ENCODE peak calls at places on chromosomes 4 and X, in five cellular contexts. C is GM23338; U is SK-N-SH; F is CD8-positive, alpha-beta memory T cell; G is right cardiac atrium. W is an unnamed sample. For H3K4me1, the result is how much of the 10 kb centered on the place peaks cover.

GRCh38 chrX:130098202-130098552 is 12.1 kb downstream of the ELF4 start:
- DNase-seq in C (no peak), U (no peak), F (no peak), G (no peak), W (no peak)

GRCh38 chr4:184312126-184312525 is 94.5 kb upstream of the ENPP6 start:
- DNase-seq in C (no peak), U (no peak), F (no peak), G (no peak), W (no peak)

GRCh38 chr4:106056914-106057313 is 161.6 kb downstream of the NPNT start:
- DNase-seq in C (peak), U (no peak), F (no peak), G (no peak), W (no peak)

GRCh38 chrX:56813318-56813837 is 84.3 kb downstream of the NBDY start:
- DNase-seq in C (no peak), U (no peak), F (peak), G (no peak), W (no peak)

GRCh38 chrX:26651755-26652154 is 435.8 kb downstream of the MAGEB5 start:
- DNase-seq in C (no peak), U (no peak), F (no peak), G (no peak), W (no peak)

GRCh38 chrX:49300703-49301102 is 2.7 kb upstream of the GAGE10 start:
- DNase-seq in C (no peak), U (no peak), F (no peak), G (no peak), W (no peak)

GRCh38 chr4:16464651-16465050 is 238.4 kb upstream of the TAPT1 start:
- DNase-seq in C (no peak), U (no peak), F (no peak), G (no peak), W (no peak)

GRCh38 chrX:15382809-15383208 is 1.4 kb downstream of the VEGFD start:
- DNase-seq in C (peak), U (no peak), F (no peak), G (no peak), W (no peak)

GRCh38 chr4:63085091-63085490 is 1324.2 kb downstream of the TECRL start:
- DNase-seq in C (no peak), U (no peak), F (no peak), G (no peak), W (no peak)

GRCh38 chr4:90845777-90846176 is 718.6 kb downstream of the CCSER1 start:
- DNase-seq in C (no peak), U (no peak), F (no peak), G (no peak), W (no peak)

GRCh38 chr4:6755088-6755753 is 27.3 kb upstream of the KIAA0232 start:
- DNase-seq in C (no peak), U (no peak), F (no peak), G (no peak), W (no peak)

GRCh38 chrX:84796321-84796720 is 207.4 kb upstream of the APOOL start:
- DNase-seq in C (no peak), U (no peak), F (no peak), G (no peak), W (no peak)
- H3K4me1 ChIP-seq in C (under half), U (under half), F (under half), G (under half), W (under half)

GRCh38 chrX:30593435-30594200 is 16.1 kb upstream of the TASL start:
- DNase-seq in C (peak), U (no peak), F (no peak), G (no peak), W (no peak)
- H3K4me1 ChIP-seq in C (under half), U (under half), F (under half), G (under half), W (under half)

DNA sequence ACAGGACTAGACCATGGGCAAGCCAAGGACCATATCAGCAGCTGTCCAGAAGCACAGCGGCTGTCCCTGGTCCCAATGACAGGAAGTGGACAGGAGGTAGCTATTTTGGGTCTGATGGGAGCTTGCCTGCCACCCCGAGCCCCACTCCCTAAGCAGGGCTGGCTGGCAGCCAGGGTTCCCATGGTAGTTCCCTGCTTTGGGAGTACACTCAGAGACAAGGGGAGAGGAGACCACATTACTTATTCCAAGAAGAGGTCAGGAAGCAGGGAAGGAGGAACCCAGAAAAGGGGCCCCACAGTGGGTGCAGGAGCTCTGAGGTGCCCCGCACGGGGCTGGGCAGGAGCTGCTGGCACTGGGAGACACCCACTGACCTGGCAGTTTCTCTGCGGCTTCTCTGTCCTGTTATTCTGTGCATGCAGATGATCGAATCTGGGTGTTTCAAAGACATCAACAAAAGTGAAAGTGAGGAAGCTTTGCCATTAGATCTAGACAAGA is 36.3 kb downstream of the HTT-AS start:
- DNase-seq in C (no peak), U (no peak), F (no peak), G (peak), W (peak)
- H3K4me1 ChIP-seq in C (under half), U (under half), F (under half), G (under half), W (under half)

DNA sequence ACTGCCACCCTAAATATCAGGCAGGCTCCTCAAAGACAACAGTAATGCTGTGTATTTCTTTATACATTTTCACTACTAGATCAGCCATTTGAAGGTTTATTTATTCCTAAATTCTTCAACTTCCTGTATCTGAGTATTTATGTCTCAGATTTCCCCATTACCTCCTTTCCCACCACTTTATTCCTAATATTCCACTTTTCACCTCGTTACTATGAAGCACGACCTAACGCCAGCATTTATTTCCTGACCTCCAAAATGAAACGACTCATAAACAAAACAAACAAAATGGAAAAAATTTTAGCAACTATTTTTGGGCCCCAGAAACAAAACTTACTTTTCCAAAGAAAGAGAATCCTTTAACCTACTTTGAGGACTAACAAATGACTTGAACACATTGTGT is 69.6 kb downstream of the MAML3 start:
- DNase-seq in C (no peak), U (no peak), F (no peak), G (no peak), W (no peak)
- H3K4me1 ChIP-seq in C (half or more), U (under half), F (under half), G (under half), W (under half)

DNA sequence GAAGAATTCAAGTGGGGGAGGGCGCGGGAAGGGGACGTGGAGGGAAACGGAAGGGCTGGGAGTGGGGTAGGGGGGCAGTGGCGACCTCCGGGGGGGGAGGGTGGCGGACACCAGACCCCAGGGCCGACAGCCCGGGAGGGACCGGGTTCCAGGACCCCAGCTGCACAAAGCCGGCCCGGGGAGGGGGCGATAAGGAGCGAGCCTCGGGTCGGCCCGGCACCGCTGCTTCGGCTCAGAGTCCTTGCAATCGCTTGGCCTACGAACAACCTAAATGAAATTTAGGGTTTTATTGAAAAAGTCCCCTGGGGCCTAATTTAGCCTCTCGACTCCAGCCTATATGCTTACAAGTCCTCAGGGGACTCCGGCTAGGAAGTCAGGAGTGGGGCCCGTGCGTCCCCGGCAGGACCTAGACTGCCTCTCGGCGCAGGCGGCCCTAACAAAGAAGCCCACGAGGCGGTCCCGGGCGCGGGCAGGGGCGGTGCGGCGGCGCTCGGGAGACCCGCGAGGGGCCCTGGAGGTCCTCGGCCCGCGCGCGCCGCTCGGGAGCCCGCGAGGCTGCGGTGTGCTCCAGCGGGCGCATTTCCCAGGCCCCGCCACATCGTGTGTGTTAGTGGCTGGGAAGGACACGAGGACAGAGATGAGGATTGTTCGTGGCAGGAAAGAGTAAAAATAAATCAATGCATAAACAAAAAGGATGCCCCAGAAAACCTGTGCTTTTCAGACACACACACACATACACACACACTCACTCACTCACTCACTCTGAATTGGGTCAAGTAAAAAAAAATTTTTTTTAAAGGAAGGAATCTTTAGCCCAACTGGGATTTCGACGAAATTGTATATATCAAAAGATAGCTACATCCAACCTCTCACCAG is 70.0 kb downstream of the MGST2 start:
- DNase-seq in C (peak), U (peak), F (no peak), G (peak), W (no peak)
- H3K4me1 ChIP-seq in C (under half), U (under half), F (under half), G (under half), W (under half)

DNA sequence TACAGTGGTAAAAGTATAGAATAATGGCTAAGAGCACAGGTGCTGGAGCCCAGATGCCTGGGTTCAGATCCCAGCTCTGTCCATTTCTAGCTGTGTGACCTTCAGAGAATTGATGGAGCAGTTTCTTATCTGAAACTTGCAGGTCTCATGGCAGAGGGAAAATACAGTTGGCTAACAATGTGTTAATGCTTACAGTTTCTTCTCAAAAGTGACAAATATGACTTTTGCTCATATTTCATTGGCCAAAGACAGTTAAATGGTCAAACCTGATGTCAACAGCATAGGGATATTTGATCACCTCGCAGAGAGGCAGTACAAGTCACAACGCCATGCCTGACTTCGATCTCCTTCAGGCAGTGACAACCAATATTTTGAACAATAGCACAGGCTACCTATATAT is 60.2 kb upstream of the LCORL start:
- DNase-seq in C (no peak), U (no peak), F (no peak), G (no peak), W (no peak)
- H3K4me1 ChIP-seq in C (under half), U (under half), F (under half), G (under half), W (under half)

GRCh38 chr4:75724867-75725724 is 719 bp downstream of the USO1 start:
- DNase-seq in C (peak), U (peak), F (peak), G (peak), W (peak)

GRCh38 chr4:75723802-75724065 is 643 bp upstream of the USO1 start:
- DNase-seq in C (no peak), U (no peak), F (no peak), G (no peak), W (no peak)

GRCh38 chr4:75727073-75727472 is 2.7 kb downstream of the USO1 start:
- DNase-seq in C (no peak), U (no peak), F (no peak), G (no peak), W (no peak)

GRCh38 chr4:75724066-75724866 is at the start of gene USO1:
- DNase-seq in C (peak), U (peak), F (peak), G (peak), W (peak)

DNA sequence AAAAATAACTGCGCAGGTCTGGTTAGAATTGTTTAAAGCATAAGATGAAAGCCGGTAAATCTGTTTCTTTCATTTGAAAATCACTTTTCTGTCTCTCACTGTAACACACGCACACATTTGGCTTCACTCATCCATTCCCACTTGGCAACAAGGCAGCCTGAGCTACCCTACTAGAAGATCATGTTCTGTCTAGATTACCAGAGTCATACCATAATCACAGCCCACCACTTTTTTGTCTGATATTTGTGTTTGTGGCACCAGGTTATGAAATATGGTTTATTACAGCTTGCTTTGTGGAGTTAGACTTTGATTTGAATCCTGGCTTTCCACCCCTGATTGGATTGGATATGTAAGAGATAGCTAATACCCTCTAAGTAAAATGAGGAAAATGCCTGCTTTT is 2.2 kb downstream of the USO1 start:
- DNase-seq in C (no peak), U (no peak), F (no peak), G (no peak), W (no peak)
- H3K4me1 ChIP-seq in C (under half), U (under half), F (under half), G (under half), W (under half)

DNA sequence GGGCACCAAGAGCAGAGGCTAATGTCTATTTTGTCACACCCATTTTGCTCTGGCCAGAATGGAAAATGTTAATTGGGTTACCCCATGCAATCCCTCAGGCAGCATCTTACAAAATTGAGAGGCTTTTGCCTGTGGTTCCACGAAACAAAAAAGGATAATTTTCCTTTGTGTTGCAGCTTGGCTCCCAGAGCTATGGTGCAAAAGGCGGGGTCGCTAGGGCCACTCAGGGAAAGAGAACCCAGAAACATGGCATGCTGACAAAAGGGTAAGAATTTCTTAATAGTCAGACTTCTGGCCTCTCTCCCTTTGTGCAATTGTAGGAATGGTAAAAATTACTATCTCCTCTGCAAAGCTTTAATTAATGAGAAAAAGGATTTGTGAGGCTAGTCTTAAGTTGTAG is 119.6 kb upstream of the BANK1 start:
- DNase-seq in C (no peak), U (no peak), F (no peak), G (peak), W (peak)
- H3K4me1 ChIP-seq in C (under half), U (under half), F (under half), G (under half), W (under half)

GRCh38 chr4:7828011-7828720 is 111.5 kb downstream of the AFAP1 start:
- DNase-seq in C (peak), U (peak), F (peak), G (peak), W (peak)

GRCh38 chr4:7824218-7824617 is 115.4 kb downstream of the AFAP1 start:
- DNase-seq in C (no peak), U (no peak), F (no peak), G (no peak), W (no peak)

GRCh38 chr4:7826909-7827306 is 112.8 kb downstream of the AFAP1 start:
- DNase-seq in C (no peak), U (no peak), F (no peak), G (no peak), W (no peak)

GRCh38 chr4:7827566-7827965 is 112.1 kb downstream of the AFAP1 start:
- DNase-seq in C (no peak), U (no peak), F (no peak), G (no peak), W (no peak)

DNA sequence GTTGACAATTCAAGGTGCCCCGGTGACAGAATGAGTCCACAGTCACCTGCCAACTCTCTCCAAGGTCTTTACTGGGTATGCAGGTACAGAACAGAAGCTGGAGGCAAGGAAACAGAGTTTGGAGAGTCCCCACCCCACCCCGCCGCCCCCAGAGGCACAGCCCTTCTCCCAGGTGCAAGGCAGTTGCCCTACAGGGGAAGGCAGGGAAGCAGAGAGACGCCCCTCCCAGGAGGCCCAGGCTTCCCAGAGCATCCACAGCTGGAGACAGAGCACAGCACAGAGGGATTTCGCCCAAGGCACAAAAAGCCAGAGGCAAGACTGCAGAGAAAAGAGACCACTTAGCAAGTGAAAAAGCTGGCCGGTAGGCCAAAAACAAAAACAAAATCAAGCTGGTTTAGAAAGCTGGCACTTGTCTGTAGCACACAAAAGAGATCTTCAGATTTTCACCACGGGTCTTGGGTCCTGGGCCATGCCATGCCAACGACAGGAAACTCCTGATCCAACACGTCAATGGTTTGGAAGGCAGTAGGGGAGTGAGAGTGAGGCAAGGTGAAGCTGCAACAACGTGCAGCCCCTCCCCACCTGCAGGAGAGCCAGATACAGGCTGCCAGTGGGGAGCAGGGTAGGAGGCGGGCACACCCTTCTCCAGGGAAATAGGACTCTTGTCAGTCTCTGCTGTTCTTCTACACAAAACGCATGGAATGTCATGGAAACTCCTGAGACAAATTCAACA is 113.3 kb downstream of the AFAP1 start:
- DNase-seq in C (peak), U (no peak), F (no peak), G (no peak), W (no peak)
- H3K4me1 ChIP-seq in C (under half), U (half or more), F (under half), G (under half), W (under half)

DNA sequence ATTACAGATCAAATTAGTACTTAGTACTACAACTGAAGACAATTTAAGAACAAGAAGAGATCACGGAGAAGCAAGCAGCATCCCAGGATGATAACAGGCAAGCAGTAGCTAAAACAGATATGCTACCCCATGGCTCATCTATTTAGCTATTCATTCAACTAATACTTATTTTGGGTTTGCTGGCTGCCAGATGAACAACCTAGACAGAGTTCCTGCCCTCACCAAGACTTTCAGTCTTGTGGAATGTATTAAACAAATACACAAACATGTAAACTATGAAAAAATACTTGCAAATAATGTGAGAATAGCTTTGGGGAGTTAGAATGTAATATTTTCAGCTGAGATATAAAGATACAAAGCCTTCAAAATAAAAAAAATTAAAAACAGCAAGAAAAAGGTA is 2.4 kb upstream of the CORIN start:
- DNase-seq in C (no peak), U (no peak), F (no peak), G (no peak), W (no peak)
- H3K4me1 ChIP-seq in C (under half), U (under half), F (under half), G (under half), W (under half)